ENCODE peak calls at places on chromosome 3, in six cellular contexts. K is AG08395, C is A172, L is iris pigment epithelial cell, R is NCI-H82, V is Caki2. P is an unnamed sample.
A peak's percentile ranks its signal among the peaks of the same experiment; 100 is the strongest.

GRCh38 chr3:32334675-32335074 is 57.0 kb upstream of the CMTM7 start:
- DNase-seq in V (no peak), R (peak; percentile 2), L (peak; percentile 10), C (no peak), K (no peak), P (no peak)

GRCh38 chr3:38823722-38824121 is 7.7 kb upstream of the SCN10A start:
- DNase-seq in R (no peak), K (no peak), C (no peak), L (no peak), V (no peak), P (no peak)

GRCh38 chr3:55571913-55572312 is 84.8 kb upstream of the WNT5A start:
- DNase-seq in R (no peak), C (peak; percentile 4), V (no peak), K (peak; percentile 15), L (no peak), P (peak; percentile 8)

GRCh38 chr3:172513488-172513887 is 9.7 kb downstream of the TNFSF10 start:
- DNase-seq in K (no peak), V (no peak), C (no peak), L (peak; percentile 59), R (no peak), P (no peak)

GRCh38 chr3:14156201-14156600 is 22.2 kb downstream of the XPC start:
- DNase-seq in K (no peak), R (peak; percentile 45), V (no peak), C (no peak), L (no peak), P (no peak)

GRCh38 chr3:122484985-122485384 is 29.8 kb downstream of the KPNA1 start:
- DNase-seq in C (peak; percentile 47), V (no peak), L (peak; percentile 80), R (no peak), K (no peak), P (no peak)

GRCh38 chr3:73509812-73510211 is 114.9 kb downstream of the PDZRN3 start:
- DNase-seq in V (no peak), C (no peak), K (peak; percentile 45), L (no peak), R (peak; percentile 22), P (no peak)

GRCh38 chr3:169241928-169242751 is 421.4 kb downstream of the MECOM start:
- DNase-seq in K (peak; percentile 34), L (peak; percentile 76), R (peak; percentile 10), V (no peak), C (peak; percentile 59), P (no peak)

GRCh38 chr3:65348596-65348995 is 660.8 kb upstream of the ADAMTS9 start:
- DNase-seq in V (no peak), R (no peak), C (no peak), K (peak; percentile 75), L (peak; percentile 71), P (no peak)

GRCh38 chr3:23834082-23834870 is 28.5 kb downstream of the UBE2E1 start:
- DNase-seq in V (peak; percentile 7), L (no peak), C (peak; percentile 4), R (no peak), K (peak; percentile 41), P (no peak)

GRCh38 chr3:183698760-183699159 is 1.2 kb downstream of the YEATS2 start:
- DNase-seq in V (peak; percentile 16), L (peak; percentile 41), C (peak; percentile 26), K (peak; percentile 32), R (peak; percentile 64), P (no peak)

GRCh38 chr3:19901337-19901736 is 32.7 kb downstream of the EFHB start:
- DNase-seq in R (no peak), K (peak; percentile 5), C (no peak), L (no peak), V (no peak), P (no peak)

GRCh38 chr3:148697311-148698189 is at the start of gene AGTR1:
- DNase-seq in R (peak; percentile 67), K (peak; percentile 31), V (peak; percentile 29), C (no peak), L (peak; percentile 46), P (no peak)

GRCh38 chr3:52558436-52558835 is 22.0 kb downstream of the UQCC5 start:
- DNase-seq in V (no peak), L (no peak), C (no peak), R (no peak), K (no peak), P (no peak)

GRCh38 chr3:150144309-150144708 is 173.6 kb upstream of the PFN2 start:
- DNase-seq in K (no peak), R (no peak), L (no peak), C (no peak), V (no peak), P (no peak)

GRCh38 chr3:13285007-13285567 is 135.0 kb downstream of the NUP210 start:
- DNase-seq in C (no peak), K (no peak), L (no peak), V (no peak), R (no peak), P (no peak)

GRCh38 chr3:80870476-80871041 is 890.9 kb downstream of the GBE1 start:
- DNase-seq in L (no peak), V (no peak), K (no peak), R (no peak), C (no peak), P (no peak)

GRCh38 chr3:15512173-15512572 is 9.3 kb downstream of the COLQ start:
- DNase-seq in K (peak; percentile 37), R (peak; percentile 70), L (no peak), C (no peak), V (no peak), P (no peak)

GRCh38 chr3:183468424-183468823 is 40.0 kb upstream of the MCF2L2 start:
- DNase-seq in V (peak; percentile 14), L (no peak), R (no peak), K (no peak), C (no peak), P (no peak)

GRCh38 chr3:188404701-188405100 is 250.7 kb downstream of the LPP start:
- DNase-seq in K (no peak), L (no peak), V (no peak), C (no peak), R (no peak), P (no peak)

GRCh38 chr3:175274056-175274455 is 414.9 kb downstream of the NAALADL2 start:
- DNase-seq in R (peak; percentile 39), K (no peak), V (peak; percentile 77), C (no peak), L (no peak), P (no peak)

GRCh38 chr3:143348486-143349327 is 229.1 kb downstream of the CHST2 start:
- DNase-seq in R (peak; percentile 44), L (no peak), K (no peak), C (no peak), V (no peak), P (no peak)

GRCh38 chr3:112132975-112133448 is at the start of gene GCSAM:
- DNase-seq in C (no peak), L (no peak), V (no peak), K (no peak), R (no peak), P (no peak)

GRCh38 chr3:155497930-155498647 is 204.6 kb upstream of the STRIT1 start:
- DNase-seq in K (peak; percentile 83), L (peak; percentile 65), C (peak; percentile 87), V (peak; percentile 43), R (no peak), P (peak; percentile 87)

GRCh38 chr3:5187920-5188418 is 462 bp downstream of the EDEM1 start:
- DNase-seq in R (peak; percentile 38), C (no peak), L (peak; percentile 47), V (no peak), K (peak; percentile 31), P (no peak)

GRCh38 chr3:111333642-111334041 is 208.4 kb upstream of the CD96 start:
- DNase-seq in C (peak; percentile 7), V (no peak), L (peak; percentile 41), K (peak; percentile 14), R (no peak), P (no peak)

GRCh38 chr3:23667536-23668429 is 138.0 kb upstream of the UBE2E1 start:
- DNase-seq in K (no peak), V (peak; percentile 64), R (no peak), C (peak; percentile 53), L (no peak), P (peak; percentile 72)

GRCh38 chr3:188558343-188559068 is 404.5 kb downstream of the LPP start:
- DNase-seq in L (peak; percentile 65), R (no peak), V (no peak), C (no peak), K (peak; percentile 23), P (no peak)

GRCh38 chr3:27451845-27452244 is 32.3 kb downstream of the SLC4A7 start:
- DNase-seq in C (no peak), V (no peak), R (no peak), K (no peak), L (no peak), P (no peak)

GRCh38 chr3:69491980-69492379 is 106.1 kb upstream of the FRMD4B start:
- DNase-seq in R (no peak), L (peak; percentile 4), K (no peak), V (no peak), C (no peak), P (no peak)

GRCh38 chr3:98999675-99000074 is 98.2 kb upstream of the DCBLD2 start:
- DNase-seq in K (no peak), V (no peak), R (no peak), C (no peak), L (no peak), P (no peak)

GRCh38 chr3:122577409-122578028 is at the start of gene PARP15:
- DNase-seq in K (no peak), R (no peak), L (no peak), C (no peak), V (no peak), P (no peak)

GRCh38 chr3:188754286-188754685 is 417.5 kb upstream of the TPRG1 start:
- DNase-seq in R (no peak), L (no peak), C (no peak), K (no peak), V (no peak), P (no peak)

GRCh38 chr3:46681387-46681786 is 12.1 kb downstream of the ALS2CL start:
- DNase-seq in V (no peak), K (no peak), R (no peak), L (no peak), C (no peak), P (no peak)

GRCh38 chr3:10327592-10327991 is 6.7 kb upstream of the SEC13 start:
- DNase-seq in L (no peak), V (no peak), C (no peak), R (no peak), K (no peak), P (no peak)

GRCh38 chr3:124492824-124493223 is 237.4 kb upstream of the UMPS start:
- DNase-seq in R (peak; percentile 69), K (peak; percentile 67), V (peak; percentile 55), C (peak; percentile 77), L (peak; percentile 18), P (peak; percentile 68)

GRCh38 chr3:103002447-103002846 is 567.6 kb downstream of the ZPLD1 start:
- DNase-seq in R (no peak), C (peak; percentile 1), V (no peak), K (no peak), L (no peak), P (no peak)

GRCh38 chr3:87250009-87250408 is 22.9 kb downstream of the CHMP2B start:
- DNase-seq in L (no peak), K (no peak), V (no peak), R (no peak), C (no peak), P (no peak)

GRCh38 chr3:8741581-8742355 is 8.2 kb downstream of the CAV3 start:
- DNase-seq in R (peak; percentile 17), C (peak; percentile 96), L (peak; percentile 83), K (peak; percentile 87), V (peak; percentile 63), P (peak; percentile 85)